ENCODE peak calls at places on chromosomes 4 and X, in ten cellular contexts. C, F, Z, O, R, T, S, K, Q and I are unnamed samples.

GRCh38 chrX:10574663-10575062 is 45.7 kb downstream of the MID1 start:
- DNase-seq in C (peak; percentile 58), F (no peak), Z (no peak), O (no peak), R (no peak), T (no peak), S (no peak), K (no peak), Q (no peak), I (no peak)

GRCh38 chrX:45323387-45323786 is 122.7 kb upstream of the DIPK2B start:
- DNase-seq in C (no peak), F (no peak), Z (no peak), O (no peak), R (no peak), T (no peak), S (no peak), K (no peak), Q (no peak), I (no peak)

GRCh38 chr4:124030038-124030638 is 633.5 kb downstream of the SPRY1 start:
- DNase-seq in C (no peak), F (no peak), Z (no peak), O (no peak), R (no peak), T (no peak), S (no peak), K (no peak), Q (no peak), I (no peak)

GRCh38 chrX:45712067-45712466 is 511.4 kb upstream of the DIPK2B start:
- DNase-seq in C (peak; percentile 75), F (no peak), Z (no peak), O (no peak), R (no peak), T (no peak), S (no peak), K (no peak), Q (no peak), I (no peak)

GRCh38 chr4:118968813-118969212 is 80.2 kb downstream of the SYNPO2 start:
- DNase-seq in C (no peak), F (no peak), Z (no peak), O (no peak), R (no peak), T (no peak), S (no peak), K (no peak), Q (no peak), I (no peak)

GRCh38 chrX:28324306-28324705 is 262.9 kb upstream of the IL1RAPL1 start:
- DNase-seq in C (no peak), F (no peak), Z (no peak), O (no peak), R (no peak), T (no peak), S (no peak), K (no peak), Q (no peak), I (no peak)

GRCh38 chr4:128854433-128854832 is 44.9 kb downstream of the JADE1 start:
- DNase-seq in C (peak; percentile 46), F (no peak), Z (no peak), O (no peak), R (no peak), T (no peak), S (no peak), K (no peak), Q (no peak), I (no peak)

GRCh38 chrX:1537031-1537715 is at the start of gene P2RY8:
- DNase-seq in C (peak; percentile 39), F (peak; percentile 87), Z (peak; percentile 61), O (peak; percentile 65), R (no peak), T (peak; percentile 72), S (peak; percentile 62), K (no peak), Q (peak; percentile 64), I (peak; percentile 86)

GRCh38 chrX:53047228-53047627 is 1.4 kb upstream of the GPR173 start:
- DNase-seq in C (peak; percentile 16), F (no peak), Z (no peak), O (no peak), R (no peak), T (no peak), S (no peak), K (no peak), Q (no peak), I (no peak)

GRCh38 chr4:74123065-74123728 is 24.2 kb upstream of the CXCL2 start:
- DNase-seq in C (peak; percentile 22), F (no peak), Z (peak; percentile 54), O (no peak), R (no peak), T (no peak), S (no peak), K (no peak), Q (no peak), I (no peak)

GRCh38 chrX:132271330-132271729 is 52.1 kb upstream of the RAP2C start:
- DNase-seq in C (no peak), F (no peak), Z (no peak), O (no peak), R (no peak), T (no peak), S (no peak), K (no peak), Q (no peak), I (no peak)

GRCh38 chrX:107748490-107748889 is 27.1 kb downstream of the TSC22D3 start:
- DNase-seq in C (no peak), F (no peak), Z (no peak), O (no peak), R (no peak), T (no peak), S (no peak), K (no peak), Q (no peak), I (no peak)

GRCh38 chr4:122086338-122086737 is 65.8 kb upstream of the BLTP1 start:
- DNase-seq in C (no peak), F (no peak), Z (peak; percentile 50), O (no peak), R (no peak), T (no peak), S (no peak), K (no peak), Q (no peak), I (no peak)

GRCh38 chr4:147370881-147371280 is 110.0 kb upstream of the EDNRA start:
- DNase-seq in C (no peak), F (no peak), Z (no peak), O (no peak), R (no peak), T (no peak), S (no peak), K (no peak), Q (no peak), I (no peak)

GRCh38 chr4:77434299-77435092 is 171.1 kb upstream of the CXCL13 start:
- DNase-seq in C (no peak), F (no peak), Z (no peak), O (no peak), R (no peak), T (peak; percentile 34), S (no peak), K (no peak), Q (no peak), I (no peak)